ENCODE peak calls at places on chromosomes 16 and 17, in eight cellular contexts. U is cardiac fibroblast, L is prostate gland, N is HepG2, Z is AG04449, K is colonic mucosa, M is cardiac muscle cell, B is thoracic aorta. T is an unnamed sample.

GRCh38 chr17:31877911-31878702 is 19.1 kb upstream of the COPRS start:
- DNase-seq in U (peak), L (peak), N (no peak), Z (peak), K (no peak), M (no peak), B (no peak), T (no peak)

GRCh38 chr16:70651524-70651923 is 5.2 kb downstream of the IL34 start:
- DNase-seq in U (no peak), L (no peak), N (no peak), Z (no peak), K (no peak), M (no peak), B (no peak), T (no peak)

GRCh38 chr16:7679899-7680298 is 347.3 kb downstream of the RBFOX1 start:
- DNase-seq in U (no peak), L (no peak), N (no peak), Z (no peak), K (no peak), M (no peak), B (no peak), T (no peak)

GRCh38 chr17:79304907-79305306 is 230.3 kb downstream of the ENGASE start:
- DNase-seq in U (no peak), L (no peak), N (no peak), Z (no peak), K (no peak), M (no peak), B (no peak), T (no peak)

GRCh38 chr17:61583242-61583641 is 7.8 kb downstream of the NACA2 start:
- DNase-seq in U (peak), L (no peak), N (peak), Z (peak), K (no peak), M (peak), B (no peak), T (no peak)

GRCh38 chr16:73572135-73572534 is 524.2 kb upstream of the ZFHX3 start:
- DNase-seq in U (no peak), L (peak), N (no peak), Z (no peak), K (peak), M (no peak), B (no peak), T (no peak)

GRCh38 chr17:75910699-75911098 is 6.0 kb upstream of the MRPL38 start:
- DNase-seq in U (no peak), L (peak), N (no peak), Z (no peak), K (no peak), M (no peak), B (no peak), T (no peak)

GRCh38 chr16:26569793-26570192 is 496.9 kb upstream of the C16orf82 start:
- DNase-seq in U (no peak), L (no peak), N (peak), Z (no peak), K (no peak), M (no peak), B (no peak), T (no peak)

GRCh38 chr16:4056161-4057105 is 59.8 kb downstream of the ADCY9 start:
- DNase-seq in U (no peak), L (no peak), N (no peak), Z (no peak), K (peak), M (no peak), B (no peak), T (no peak)

GRCh38 chr16:5461574-5461973 is 364.0 kb upstream of the EEF2KMT start:
- DNase-seq in U (no peak), L (no peak), N (no peak), Z (no peak), K (no peak), M (no peak), B (no peak), T (no peak)

GRCh38 chr16:78571880-78572279 is 472.4 kb downstream of the WWOX start:
- DNase-seq in U (peak), L (no peak), N (no peak), Z (no peak), K (no peak), M (peak), B (no peak), T (no peak)

GRCh38 chr16:75789237-75789636 is 62.9 kb upstream of the CPHXL start:
- DNase-seq in U (peak), L (peak), N (peak), Z (peak), K (no peak), M (peak), B (no peak), T (peak)

GRCh38 chr16:13254998-13255614 is 353.7 kb downstream of the SHISA9 start:
- DNase-seq in U (no peak), L (no peak), N (no peak), Z (no peak), K (no peak), M (no peak), B (no peak), T (no peak)

GRCh38 chr17:56835259-56835575 is 1.3 kb downstream of the DGKE start:
- DNase-seq in U (no peak), L (no peak), N (no peak), Z (no peak), K (no peak), M (no peak), B (no peak), T (no peak)

GRCh38 chr17:2343421-2343820 is 6.1 kb downstream of the SGSM2 start:
- DNase-seq in U (no peak), L (no peak), N (no peak), Z (no peak), K (peak), M (no peak), B (no peak), T (no peak)

GRCh38 chr17:32281011-32281451 is 15.4 kb downstream of the RHBDL3 start:
- DNase-seq in U (no peak), L (peak), N (no peak), Z (no peak), K (no peak), M (no peak), B (no peak), T (no peak)

GRCh38 chr17:29073520-29073919 is 30.6 kb downstream of the PIPOX start:
- DNase-seq in U (no peak), L (no peak), N (no peak), Z (no peak), K (no peak), M (no peak), B (no peak), T (no peak)

GRCh38 chr17:57130708-57131461 is 45.8 kb downstream of the AKAP1 start:
- DNase-seq in U (peak), L (peak), N (peak), Z (peak), K (peak), M (peak), B (peak), T (peak)

GRCh38 chr16:4313563-4314531 is 2.0 kb upstream of the GLIS2 start:
- DNase-seq in U (peak), L (no peak), N (peak), Z (no peak), K (peak), M (peak), B (no peak), T (no peak)

GRCh38 chr17:5488752-5489151 is 2.4 kb downstream of the MIS12 start:
- DNase-seq in U (no peak), L (peak), N (no peak), Z (no peak), K (no peak), M (no peak), B (no peak), T (no peak)

GRCh38 chr17:46841561-46842379 is 9.6 kb upstream of the WNT9B start:
- DNase-seq in U (no peak), L (no peak), N (no peak), Z (no peak), K (no peak), M (peak), B (no peak), T (no peak)

GRCh38 chr17:36599546-36600250 is 1.7 kb upstream of the MRM1 start:
- DNase-seq in U (no peak), L (no peak), N (no peak), Z (no peak), K (no peak), M (no peak), B (no peak), T (no peak)

GRCh38 chr17:2398188-2398587 is 2.7 kb downstream of the MNT start:
- DNase-seq in U (no peak), L (no peak), N (no peak), Z (no peak), K (no peak), M (no peak), B (no peak), T (no peak)

GRCh38 chr16:31006589-31006988 is 3.8 kb downstream of the STX1B start:
- DNase-seq in U (no peak), L (no peak), N (no peak), Z (no peak), K (no peak), M (no peak), B (no peak), T (no peak)

GRCh38 chr17:40203131-40203530 is 16.0 kb upstream of the WIPF2 start:
- DNase-seq in U (peak), L (no peak), N (no peak), Z (no peak), K (no peak), M (peak), B (no peak), T (no peak)

GRCh38 chr17:63919311-63919723 is 678 bp upstream of the GH1 start:
- DNase-seq in U (peak), L (peak), N (peak), Z (no peak), K (peak), M (peak), B (no peak), T (peak)

GRCh38 chr16:11985250-11985649 is 8.7 kb downstream of the SNX29 start:
- DNase-seq in U (no peak), L (no peak), N (no peak), Z (no peak), K (no peak), M (no peak), B (no peak), T (no peak)

GRCh38 chr16:81996664-81997529 is 14.4 kb downstream of the SDR42E1 start:
- DNase-seq in U (peak), L (no peak), N (peak), Z (no peak), K (no peak), M (peak), B (no peak), T (no peak)

GRCh38 chr17:32943647-32944191 is 15.8 kb downstream of the TMEM98 start:
- DNase-seq in U (peak), L (peak), N (peak), Z (peak), K (no peak), M (peak), B (no peak), T (no peak)

GRCh38 chr16:3243882-3244281 is 8.9 kb upstream of the ZNF200 start:
- DNase-seq in U (no peak), L (no peak), N (no peak), Z (no peak), K (no peak), M (no peak), B (no peak), T (no peak)

GRCh38 chr17:68204736-68205135 is 43.1 kb upstream of the AMZ2 start:
- DNase-seq in U (no peak), L (no peak), N (no peak), Z (no peak), K (no peak), M (no peak), B (no peak), T (no peak)

GRCh38 chr16:2428051-2428786 is 1.0 kb upstream of the CCNF start:
- DNase-seq in U (peak), L (peak), N (no peak), Z (no peak), K (peak), M (peak), B (no peak), T (peak)

GRCh38 chr16:69537706-69538080 is 28.1 kb upstream of the NFAT5 start:
- DNase-seq in U (no peak), L (no peak), N (no peak), Z (no peak), K (no peak), M (no peak), B (no peak), T (no peak)

GRCh38 chr16:77885596-77886295 is 97.4 kb downstream of the VAT1L start:
- DNase-seq in U (no peak), L (no peak), N (no peak), Z (no peak), K (no peak), M (no peak), B (no peak), T (no peak)

GRCh38 chr16:70466812-70467090 is 12.4 kb downstream of the FCSK start:
- DNase-seq in U (no peak), L (no peak), N (no peak), Z (no peak), K (no peak), M (peak), B (no peak), T (no peak)

GRCh38 chr16:54096607-54097006 is 190.0 kb downstream of the IRX3 start:
- DNase-seq in U (no peak), L (no peak), N (no peak), Z (no peak), K (no peak), M (no peak), B (no peak), T (no peak)

GRCh38 chr16:29790949-29791844 is 646 bp downstream of the KIF22 start:
- DNase-seq in U (no peak), L (no peak), N (no peak), Z (no peak), K (no peak), M (no peak), B (no peak), T (no peak)

GRCh38 chr16:82761236-82761635 is 134.5 kb downstream of the CDH13 start:
- DNase-seq in U (peak), L (peak), N (no peak), Z (no peak), K (no peak), M (peak), B (peak), T (no peak)

DNA sequence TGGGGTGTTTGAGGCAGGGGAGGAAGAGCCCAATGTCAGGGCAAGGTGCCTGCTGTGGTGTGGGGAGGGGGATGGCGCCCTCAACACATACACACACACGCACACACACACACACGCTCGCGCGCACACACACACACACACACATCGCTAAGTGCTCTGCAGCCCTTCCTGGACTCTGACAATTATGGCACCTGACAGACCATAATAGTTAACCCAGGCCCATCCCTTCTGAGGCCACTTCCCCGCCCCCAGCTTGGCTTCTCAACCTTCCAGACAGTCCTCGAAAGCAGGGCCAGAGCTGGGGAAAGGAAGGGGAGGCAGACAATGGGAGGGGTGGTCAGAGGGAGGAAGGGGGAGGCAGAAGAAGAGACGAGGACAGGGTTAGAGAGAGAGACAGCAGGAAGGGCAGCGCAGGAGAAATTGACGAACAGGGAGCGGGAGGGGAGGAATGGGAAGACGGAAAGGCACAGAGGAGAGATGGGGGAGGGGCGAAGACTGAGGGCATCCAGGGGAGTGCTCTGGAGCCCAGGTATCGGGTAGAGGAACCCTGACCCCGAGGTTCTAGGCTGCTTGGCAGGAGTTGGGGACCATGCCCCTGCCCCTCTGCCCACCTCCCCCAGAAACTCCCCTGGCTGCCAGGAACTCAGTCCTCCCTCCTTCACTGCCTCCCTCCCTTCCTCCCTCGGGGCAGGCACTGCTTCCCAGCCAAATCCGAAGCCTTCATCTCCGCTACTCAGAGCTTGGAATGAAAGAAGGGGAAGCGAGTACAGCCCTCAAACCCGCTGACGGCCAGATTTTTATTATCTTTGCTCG is 4.0 kb downstream of the SRCIN1 start:
- DNase-seq in U (peak), L (no peak), N (peak), Z (no peak), K (peak), M (peak), B (no peak), T (no peak)
- H3K4me3 ChIP-seq in U (no peak), L (no peak), N (no peak), Z (no peak), K (no peak), M (no peak), B (no peak), T (no peak)

DNA sequence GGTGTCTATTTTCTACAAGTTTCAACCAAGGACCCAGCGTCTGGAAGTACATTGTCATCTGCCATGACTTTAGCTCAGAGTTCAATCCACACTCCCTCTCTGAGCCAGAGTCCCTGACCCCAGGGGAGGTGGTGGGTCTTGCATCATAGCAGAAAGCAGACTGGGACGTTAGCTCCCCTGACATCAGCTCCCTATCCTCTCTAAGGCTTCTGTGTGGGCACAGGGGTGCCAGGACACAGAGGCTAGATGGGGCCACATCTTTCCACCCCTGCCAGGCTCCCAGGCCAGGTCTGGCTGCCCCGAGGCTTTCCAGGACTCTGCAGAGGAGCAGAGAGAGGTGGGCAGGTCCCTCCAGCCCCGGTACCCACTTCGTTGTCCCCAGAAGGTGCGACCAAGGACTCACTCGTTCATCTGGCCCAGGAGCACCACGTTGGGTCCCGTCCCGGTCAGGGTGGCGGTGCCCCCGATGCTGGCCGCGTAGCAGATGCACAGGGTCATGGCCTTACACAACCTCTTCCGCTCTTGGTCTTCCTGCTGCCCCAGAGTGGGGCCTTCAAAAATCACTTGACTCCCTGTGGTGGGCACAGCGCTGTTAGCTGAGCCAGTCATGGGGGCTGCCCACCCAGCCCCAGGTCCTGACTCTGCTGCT is 10.5 kb downstream of the SLC13A5 start:
- DNase-seq in U (no peak), L (no peak), N (peak), Z (no peak), K (no peak), M (no peak), B (no peak), T (no peak)
- H3K4me3 ChIP-seq in U (no peak), L (no peak), N (no peak), Z (no peak), K (no peak), M (no peak), B (no peak), T (no peak)

GRCh38 chr16:87382023-87382785 is 1.4 kb downstream of the FBXO31 start:
- DNase-seq in U (no peak), L (no peak), N (peak), Z (no peak), K (peak), M (no peak), B (no peak), T (no peak)

GRCh38 chr16:87376660-87377059 is 6.9 kb downstream of the FBXO31 start:
- DNase-seq in U (no peak), L (no peak), N (no peak), Z (no peak), K (no peak), M (no peak), B (no peak), T (no peak)

GRCh38 chr16:87383522-87384161 is at the start of gene FBXO31:
- DNase-seq in U (peak), L (peak), N (peak), Z (peak), K (peak), M (peak), B (peak), T (peak)

GRCh38 chr16:87380875-87381274 is 2.7 kb downstream of the FBXO31 start:
- DNase-seq in U (peak), L (no peak), N (peak), Z (no peak), K (no peak), M (peak), B (no peak), T (no peak)

DNA sequence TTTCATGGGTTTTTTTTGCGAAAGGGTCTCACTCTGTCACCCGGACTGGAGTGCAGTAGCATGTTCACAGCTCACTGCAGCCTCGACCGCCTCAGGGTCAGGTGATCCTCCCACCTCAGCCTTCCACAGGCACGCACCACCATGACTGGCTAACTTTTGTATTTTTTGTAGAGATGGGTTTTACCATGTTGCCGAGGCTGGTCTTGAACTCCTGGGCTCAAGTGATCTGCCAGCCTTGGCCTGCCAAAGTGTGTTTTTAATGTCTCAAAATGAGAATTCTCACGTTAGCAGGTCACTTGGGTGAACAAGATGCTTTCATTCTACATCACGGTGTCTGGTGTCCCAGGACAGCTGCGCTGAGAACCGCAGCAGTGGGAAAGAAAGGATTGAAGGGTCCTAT is 3.2 kb downstream of the FBXO31 start:
- DNase-seq in U (no peak), L (no peak), N (no peak), Z (no peak), K (no peak), M (no peak), B (no peak), T (no peak)
- H3K4me3 ChIP-seq in U (no peak), L (no peak), N (peak), Z (no peak), K (no peak), M (no peak), B (peak), T (peak)

DNA sequence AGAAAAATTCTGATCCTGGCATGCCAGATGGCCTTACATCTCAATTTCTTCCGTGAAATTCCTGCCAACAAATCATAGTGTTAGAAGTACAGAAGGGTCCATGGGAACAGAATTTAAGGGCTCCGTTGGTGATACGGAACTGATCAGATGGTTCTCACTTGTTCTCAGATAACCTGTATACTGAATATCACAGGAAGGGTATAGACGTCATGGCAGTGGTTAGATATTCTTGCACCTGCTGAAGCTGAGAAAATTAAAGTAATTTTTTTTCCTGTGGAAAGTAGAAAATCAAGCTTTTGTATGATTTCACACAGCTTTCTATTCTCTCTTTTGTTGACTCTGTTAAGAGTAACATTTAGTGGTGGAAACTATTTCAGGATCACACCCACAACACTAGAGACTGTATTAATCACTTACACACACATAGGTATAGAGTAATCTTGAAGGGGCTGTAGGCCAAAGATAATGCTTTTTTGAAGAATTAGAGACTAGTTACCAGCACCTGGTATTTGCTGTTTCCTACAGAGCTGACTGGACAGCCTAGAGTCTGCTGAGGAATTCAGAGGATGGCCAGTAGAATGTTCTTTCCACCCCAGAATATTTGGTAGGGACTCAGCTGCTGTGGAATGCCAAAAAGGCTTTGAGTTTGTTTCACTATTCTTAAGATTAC is 7.5 kb downstream of the TENT4B start:
- DNase-seq in U (peak), L (no peak), N (no peak), Z (no peak), K (no peak), M (peak), B (no peak), T (no peak)
- H3K4me3 ChIP-seq in U (no peak), L (no peak), N (no peak), Z (no peak), K (no peak), M (no peak), B (peak), T (no peak)

GRCh38 chr16:88066680-88067529 is 115.7 kb downstream of the BANP start:
- DNase-seq in U (no peak), L (no peak), N (no peak), Z (no peak), K (no peak), M (no peak), B (no peak), T (no peak)
- H3K4me3 ChIP-seq in U (no peak), L (no peak), N (no peak), Z (no peak), K (no peak), M (no peak), B (no peak), T (no peak)

GRCh38 chr17:82031303-82031884 is at the start of gene RAC3:
- DNase-seq in U (peak), L (no peak), N (no peak), Z (no peak), K (no peak), M (peak), B (no peak), T (no peak)
- H3K4me3 ChIP-seq in U (peak), L (peak), N (no peak), Z (peak), K (peak), M (peak), B (peak), T (peak)